ENCODE peak calls at places on chromosomes 11 and 22, in eight cellular contexts. N, G, R, F, H, X, O and P are unnamed samples.
A peak's percentile ranks its signal among the peaks of the same experiment; 100 is the strongest.

GRCh38 chr11:111310723-111311122 is 12.4 kb downstream of the POU2AF3 start:
- DNase-seq in N (no peak), G (no peak), R (no peak), F (peak; percentile 6), H (no peak), X (no peak), O (no peak), P (no peak)

GRCh38 chr11:17506314-17506713 is 29.7 kb upstream of the ABCC8 start:
- DNase-seq in N (no peak), G (no peak), R (no peak), F (no peak), H (no peak), X (no peak), O (no peak), P (no peak)

GRCh38 chr11:9002920-9003572 is 755 bp downstream of the NRIP3 start:
- DNase-seq in N (no peak), G (no peak), R (no peak), F (no peak), H (no peak), X (no peak), O (no peak), P (no peak)

GRCh38 chr22:22235564-22235963 is 9.0 kb upstream of the VPREB1 start:
- DNase-seq in N (peak; percentile 27), G (peak; percentile 4), R (peak; percentile 5), F (no peak), H (no peak), X (peak; percentile 22), O (no peak), P (peak; percentile 14)

GRCh38 chr11:41845066-41845465 is 385.6 kb upstream of the LRRC4C start:
- DNase-seq in N (no peak), G (no peak), R (no peak), F (no peak), H (no peak), X (no peak), O (no peak), P (no peak)

GRCh38 chr11:64591257-64592233 is 525 bp downstream of the SLC22A12 start:
- DNase-seq in N (no peak), G (no peak), R (no peak), F (no peak), H (no peak), X (no peak), O (no peak), P (no peak)

GRCh38 chr11:44943118-44943517 is 7.6 kb downstream of the TP53I11 start:
- DNase-seq in N (no peak), G (no peak), R (no peak), F (no peak), H (no peak), X (peak; percentile 33), O (no peak), P (no peak)

GRCh38 chr11:87219266-87219665 is 181.5 kb downstream of the TMEM135 start:
- DNase-seq in N (no peak), G (no peak), R (no peak), F (no peak), H (no peak), X (no peak), O (no peak), P (no peak)

GRCh38 chr11:13297917-13298356 is 20.3 kb downstream of the BMAL1 start:
- DNase-seq in N (no peak), G (no peak), R (no peak), F (no peak), H (no peak), X (no peak), O (no peak), P (peak; percentile 52)

GRCh38 chr22:46651316-46651715 is 31.1 kb downstream of the GRAMD4 start:
- DNase-seq in N (no peak), G (no peak), R (no peak), F (no peak), H (no peak), X (no peak), O (no peak), P (no peak)

GRCh38 chr11:63569570-63569969 is 6.4 kb upstream of the PLAAT2 start:
- DNase-seq in N (no peak), G (no peak), R (no peak), F (no peak), H (no peak), X (no peak), O (peak; percentile 21), P (no peak)

GRCh38 chr11:101553891-101554292 is 29.9 kb downstream of the TRPC6 start:
- DNase-seq in N (no peak), G (no peak), R (no peak), F (no peak), H (no peak), X (no peak), O (no peak), P (no peak)

GRCh38 chr11:35138949-35139881 is at the start of gene CD44:
- DNase-seq in N (peak; percentile 54), G (peak; percentile 83), R (peak; percentile 85), F (no peak), H (no peak), X (peak; percentile 44), O (peak; percentile 88), P (peak; percentile 51)

GRCh38 chr22:37344735-37345462 is 62.6 kb downstream of the CYTH4 start:
- DNase-seq in N (no peak), G (no peak), R (no peak), F (no peak), H (no peak), X (no peak), O (no peak), P (no peak)

GRCh38 chr11:76805206-76805913 is 22.2 kb downstream of the TSKU start:
- DNase-seq in N (no peak), G (peak; percentile 13), R (peak; percentile 76), F (no peak), H (no peak), X (no peak), O (peak; percentile 65), P (peak; percentile 62)

GRCh38 chr22:27980424-27981148 is 61.5 kb upstream of the PITPNB start:
- DNase-seq in N (no peak), G (no peak), R (no peak), F (no peak), H (no peak), X (no peak), O (peak; percentile 81), P (no peak)

GRCh38 chr11:1925373-1926155 is 6.1 kb downstream of the TNNT3 start:
- DNase-seq in N (no peak), G (no peak), R (no peak), F (no peak), H (no peak), X (no peak), O (no peak), P (no peak)

GRCh38 chr22:42379961-42380537 is 52.2 kb downstream of the NFAM1 start:
- DNase-seq in N (no peak), G (no peak), R (no peak), F (peak; percentile 94), H (no peak), X (no peak), O (no peak), P (no peak)

GRCh38 chr22:19518568-19519030 is 5.6 kb downstream of the CLDN5 start:
- DNase-seq in N (no peak), G (no peak), R (no peak), F (no peak), H (no peak), X (no peak), O (no peak), P (no peak)

GRCh38 chr11:128416976-128417375 is 170.4 kb downstream of the ETS1 start:
- DNase-seq in N (no peak), G (no peak), R (no peak), F (no peak), H (no peak), X (no peak), O (no peak), P (no peak)

GRCh38 chr11:27678242-27678641 is 22.0 kb downstream of the BDNF start:
- DNase-seq in N (no peak), G (no peak), R (no peak), F (no peak), H (no peak), X (no peak), O (no peak), P (peak; percentile 57)

GRCh38 chr11:30322162-30322561 is 742 bp upstream of the ARL14EP start:
- DNase-seq in N (no peak), G (no peak), R (no peak), F (no peak), H (no peak), X (no peak), O (no peak), P (no peak)

GRCh38 chr11:120055646-120056045 is 82.3 kb downstream of the TRIM29 start:
- DNase-seq in N (no peak), G (no peak), R (no peak), F (no peak), H (no peak), X (no peak), O (peak; percentile 46), P (no peak)

GRCh38 chr11:96708469-96708868 is 318.7 kb downstream of the JRKL start:
- DNase-seq in N (no peak), G (no peak), R (no peak), F (no peak), H (no peak), X (no peak), O (no peak), P (peak; percentile 19)

GRCh38 chr11:63099555-63099954 is 44.5 kb downstream of the SLC22A24 start:
- DNase-seq in N (no peak), G (no peak), R (no peak), F (no peak), H (no peak), X (no peak), O (no peak), P (no peak)

GRCh38 chr11:110471315-110471714 is 41.6 kb downstream of the FDX1 start:
- DNase-seq in N (no peak), G (no peak), R (peak; percentile 17), F (no peak), H (no peak), X (no peak), O (no peak), P (peak; percentile 50)

GRCh38 chr11:69301491-69302401 is 7.8 kb downstream of the MYEOV start:
- DNase-seq in N (no peak), G (no peak), R (peak; percentile 47), F (no peak), H (no peak), X (peak; percentile 65), O (peak; percentile 86), P (peak; percentile 18)

GRCh38 chr11:63567044-63567840 is 4.1 kb upstream of the PLAAT2 start:
- DNase-seq in N (peak; percentile 38), G (peak; percentile 58), R (peak; percentile 96), F (no peak), H (no peak), X (peak; percentile 41), O (no peak), P (peak; percentile 97)

GRCh38 chr22:20429254-20430100 is 8.1 kb downstream of the SCARF2 start:
- DNase-seq in N (peak; percentile 58), G (peak; percentile 73), R (no peak), F (no peak), H (no peak), X (no peak), O (no peak), P (no peak)

GRCh38 chr11:10322830-10323792 is 18.2 kb downstream of the ADM start:
- DNase-seq in N (peak; percentile 36), G (peak; percentile 32), R (peak; percentile 93), F (peak; percentile 43), H (no peak), X (peak; percentile 92), O (no peak), P (peak; percentile 87)

GRCh38 chr11:126978155-126978554 is 22.4 kb downstream of the KIRREL3 start:
- DNase-seq in N (no peak), G (no peak), R (no peak), F (no peak), H (no peak), X (no peak), O (no peak), P (no peak)

GRCh38 chr11:92329137-92329536 is 104.5 kb downstream of the FAT3 start:
- DNase-seq in N (no peak), G (no peak), R (no peak), F (no peak), H (no peak), X (no peak), O (no peak), P (no peak)